ENCODE peak calls at places on chromosomes 2 and 18, in six cellular contexts. M is body of pancreas, P is right lobe of liver, B is heart left ventricle, A is K562, Y is HCT116. I is an unnamed sample. For H3K4me1, the result is how much of the 10 kb centered on the place peaks cover.

GRCh38 chr2:222336931-222337330 is 38.1 kb upstream of the PAX3 start:
- ATAC-seq in M (no peak), P (no peak), B (no peak), A (no peak), Y (no peak), I (no peak)

GRCh38 chr2:157355618-157356017 is 30.0 kb upstream of the ERMN start:
- ATAC-seq in M (no peak), P (no peak), B (no peak), A (peak), Y (peak), I (no peak)

GRCh38 chr2:143297182-143297581 is 168.0 kb downstream of the ARHGAP15 start:
- ATAC-seq in M (no peak), P (no peak), B (no peak), A (no peak), Y (no peak), I (no peak)

GRCh38 chr2:216659301-216659700 is 26.1 kb downstream of the IGFBP2 start:
- ATAC-seq in M (peak), P (no peak), B (no peak), A (no peak), Y (no peak), I (no peak)

GRCh38 chr18:11096411-11096810 is 53.0 kb downstream of the PIEZO2 start:
- ATAC-seq in M (no peak), P (no peak), B (no peak), A (no peak), Y (no peak), I (no peak)

GRCh38 chr18:60873708-60874107 is 459.5 kb upstream of the CDH20 start:
- ATAC-seq in M (no peak), P (no peak), B (no peak), A (no peak), Y (no peak), I (no peak)

GRCh38 chr2:230254152-230254881 is 28.8 kb downstream of the SP140 start:
- ATAC-seq in M (no peak), P (no peak), B (no peak), A (no peak), Y (no peak), I (no peak)

GRCh38 chr2:23460228-23460627 is 75.2 kb downstream of the KLHL29 start:
- ATAC-seq in M (no peak), P (peak), B (no peak), A (peak), Y (peak), I (no peak)

GRCh38 chr2:191170773-191171172 is 20.0 kb upstream of the STAT4 start:
- ATAC-seq in M (no peak), P (no peak), B (no peak), A (no peak), Y (no peak), I (no peak)

GRCh38 chr18:47901624-47902362 is 28.7 kb downstream of the SMAD2 start:
- ATAC-seq in M (no peak), P (peak), B (no peak), A (peak), Y (no peak), I (no peak)

GRCh38 chr2:202249521-202249850 is 11.1 kb upstream of the SUMO1 start:
- ATAC-seq in M (no peak), P (no peak), B (no peak), A (no peak), Y (no peak), I (no peak)

GRCh38 chr2:96356889-96357288 is 21.3 kb downstream of the NCAPH start:
- ATAC-seq in M (no peak), P (peak), B (peak), A (no peak), Y (no peak), I (no peak)

GRCh38 chr2:197925204-197925603 is 120.8 kb downstream of the PLCL1 start:
- ATAC-seq in M (no peak), P (no peak), B (no peak), A (no peak), Y (no peak), I (no peak)

GRCh38 chr2:168939918-168940317 is 38.8 kb downstream of the G6PC2 start:
- ATAC-seq in M (no peak), P (no peak), B (no peak), A (no peak), Y (no peak), I (no peak)

DNA sequence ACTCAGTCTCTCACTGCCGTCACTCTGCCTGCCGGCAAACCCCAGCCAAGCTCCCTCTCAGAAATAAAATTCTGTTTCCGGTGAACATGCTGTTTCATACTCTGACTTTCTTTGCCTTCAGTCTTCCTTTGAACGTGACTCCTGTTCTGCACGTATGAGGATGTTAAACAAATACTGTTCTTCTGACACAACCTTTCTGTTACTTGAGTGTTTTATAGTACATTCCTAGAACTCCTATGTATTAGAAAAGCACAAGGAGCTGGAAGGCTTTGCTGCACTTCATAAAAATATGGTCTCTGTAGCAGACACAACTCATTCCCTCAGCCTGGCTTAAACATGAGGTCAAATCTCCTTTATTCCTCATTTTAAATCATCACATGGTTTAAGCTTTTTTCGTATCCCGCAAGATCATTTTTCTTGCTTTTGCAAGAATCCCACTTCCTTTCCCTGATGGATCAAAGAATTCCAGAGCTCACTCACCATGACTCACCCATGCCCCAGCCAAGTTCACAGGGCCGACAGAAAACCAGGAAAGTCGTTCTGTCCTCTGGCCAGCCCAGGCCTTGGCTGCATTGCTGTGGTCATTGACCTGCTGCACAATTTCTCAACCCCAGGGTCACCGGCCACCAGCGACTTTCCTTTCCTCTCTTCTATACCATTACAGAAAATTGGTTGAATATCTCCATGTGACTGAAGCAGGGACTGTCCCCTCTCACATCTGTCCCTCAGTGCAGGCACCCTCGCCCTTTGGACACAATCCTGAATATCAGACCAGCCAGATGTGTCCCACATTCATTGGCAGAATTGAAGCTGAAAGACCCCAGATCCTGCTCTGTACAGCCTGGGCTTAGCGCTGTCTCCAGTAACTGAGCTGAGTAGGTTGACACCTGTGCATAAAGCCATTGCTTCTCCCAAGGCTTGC is 183.1 kb upstream of the ARL4C start:
- ATAC-seq in M (peak), P (peak), B (no peak), A (no peak), Y (peak), I (peak)
- TF ChIP-seq POLR2A in M (no peak), P (no peak), B (no peak), A (no peak), Y (no peak), I (no peak)

GRCh38 chr2:39547811-39548719 is 111.0 kb upstream of the MAP4K3 start:
- ATAC-seq in M (no peak), P (no peak), B (no peak), A (peak), Y (no peak), I (no peak)
- H3K4me1 ChIP-seq in M (under half), P (under half), B (under half), A (under half), Y (under half), I (under half)

GRCh38 chr2:152715854-152716428 is 1.3 kb downstream of the PRPF40A start:
- ATAC-seq in M (no peak), P (no peak), B (no peak), A (peak), Y (no peak), I (no peak)

GRCh38 chr2:152717242-152718046 is at the start of gene PRPF40A:
- ATAC-seq in M (peak), P (peak), B (peak), A (peak), Y (peak), I (peak)

GRCh38 chr2:152716805-152717241 is 438 bp downstream of the PRPF40A start:
- ATAC-seq in M (no peak), P (no peak), B (no peak), A (peak), Y (peak), I (no peak)

GRCh38 chr2:152718909-152719645 is 657 bp downstream of the ARL6IP6 start:
- ATAC-seq in M (no peak), P (peak), B (no peak), A (peak), Y (peak), I (no peak)

DNA sequence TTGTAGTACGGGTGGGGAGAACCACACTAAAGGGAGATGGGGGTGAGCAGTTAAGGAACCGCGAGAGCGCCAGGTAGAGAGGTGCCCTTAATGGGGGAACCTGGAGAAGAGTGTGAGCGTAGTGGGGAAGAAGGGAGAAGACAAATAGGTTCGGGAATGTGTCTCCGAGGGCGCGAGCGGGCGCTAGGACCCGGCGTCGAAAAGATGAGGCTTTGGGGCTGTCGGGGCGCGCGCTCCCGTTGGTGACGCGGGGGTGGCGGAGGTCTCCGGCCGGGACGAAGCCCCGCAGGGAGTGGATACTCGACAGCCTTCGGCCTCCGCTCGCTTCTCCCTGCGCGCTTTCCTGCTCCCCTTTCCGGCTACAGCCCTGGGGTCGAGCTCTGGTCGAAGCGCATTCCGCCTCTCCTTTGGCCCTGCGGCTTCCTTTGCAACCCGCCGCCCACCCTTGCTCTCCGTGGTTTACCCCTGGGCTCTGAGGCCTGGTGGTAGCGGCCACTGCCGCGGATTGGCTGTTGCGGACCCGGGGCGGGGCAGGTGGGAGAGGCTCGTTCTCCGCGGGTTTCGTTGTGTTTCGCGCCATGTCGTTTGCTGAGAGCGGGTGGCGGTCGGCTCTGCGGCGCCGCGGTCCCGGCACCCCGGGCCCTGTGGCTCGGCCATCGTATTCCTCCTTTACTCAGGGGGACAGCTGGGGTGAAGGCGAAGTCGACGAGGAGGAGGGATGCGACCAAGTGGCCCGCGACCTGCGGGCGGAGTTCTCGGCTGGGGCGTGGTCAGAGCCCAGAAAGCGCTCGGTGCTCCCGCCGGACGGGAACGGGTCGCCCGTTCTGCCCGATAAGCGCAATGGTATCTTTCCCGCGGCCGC is at the start of gene ARL6IP6:
- ATAC-seq in M (peak), P (peak), B (peak), A (peak), Y (peak), I (peak)
- TF ChIP-seq POLR2A in M (peak), P (peak), B (peak), A (peak), Y (peak), I (peak)

GRCh38 chr2:167005096-167005495 is 116.8 kb downstream of the XIRP2 start:
- ATAC-seq in M (no peak), P (no peak), B (no peak), A (no peak), Y (no peak), I (no peak)
- H3K4me1 ChIP-seq in M (under half), P (under half), B (under half), A (under half), Y (under half), I (under half)

GRCh38 chr18:73479472-73479871 is 611.7 kb upstream of the NETO1 start:
- ATAC-seq in M (no peak), P (no peak), B (no peak), A (no peak), Y (no peak), I (no peak)
- TF ChIP-seq POLR2A in M (no peak), P (no peak), B (no peak), A (no peak), Y (no peak), I (no peak)

I was measured in gastroesophageal sphincter.